ENCODE peak calls at places on chromosomes 11 and 22, in eight cellular contexts. I is left ventricle myocardium inferior; T is fibroblast of lung; S is keratinocyte; Q is heart right ventricle; Z is CD8-positive, alpha-beta T cell; J is ovary; F is thyroid gland. Y is an unnamed sample. For H3K27me3, the result is how much of the 10 kb centered on the place peaks cover.

GRCh38 chr22:42685941-42686666 is 34.6 kb downstream of the A4GALT start:
- DNase-seq in I (peak), T (peak), S (no peak), Q (peak), Z (no peak), J (peak), F (no peak), Y (no peak)

GRCh38 chr11:129655247-129655832 is 160.3 kb upstream of the TMEM45B start:
- DNase-seq in I (no peak), T (no peak), S (no peak), Q (no peak), Z (no peak), J (no peak), F (no peak), Y (no peak)

GRCh38 chr11:125572916-125573315 is 3.6 kb downstream of the EI24 start:
- DNase-seq in I (no peak), T (no peak), S (no peak), Q (no peak), Z (no peak), J (no peak), F (no peak), Y (no peak)

GRCh38 chr11:134250675-134251074 is 2.5 kb downstream of the THYN1 start:
- DNase-seq in I (no peak), T (no peak), S (no peak), Q (no peak), Z (no peak), J (no peak), F (no peak), Y (no peak)

GRCh38 chr11:119361056-119361787 is 14.7 kb upstream of the MFRP start:
- DNase-seq in I (peak), T (peak), S (peak), Q (peak), Z (no peak), J (peak), F (peak), Y (peak)

GRCh38 chr11:97965849-97966646 is 1054.7 kb upstream of the CNTN5 start:
- DNase-seq in I (no peak), T (peak), S (peak), Q (no peak), Z (no peak), J (no peak), F (no peak), Y (peak)

GRCh38 chr11:66335531-66336233 is 552 bp downstream of the RIN1 start:
- DNase-seq in I (no peak), T (peak), S (no peak), Q (no peak), Z (no peak), J (peak), F (no peak), Y (no peak)

GRCh38 chr11:123601136-123601535 is 53.3 kb downstream of the SCN3B start:
- DNase-seq in I (no peak), T (peak), S (no peak), Q (no peak), Z (no peak), J (no peak), F (no peak), Y (peak)

GRCh38 chr11:56905936-56906335 is 82.8 kb upstream of the OR5AK2 start:
- DNase-seq in I (no peak), T (no peak), S (peak), Q (no peak), Z (no peak), J (no peak), F (no peak), Y (no peak)

GRCh38 chr11:133597236-133597635 is 64.9 kb upstream of the OPCML start:
- DNase-seq in I (no peak), T (no peak), S (no peak), Q (no peak), Z (no peak), J (no peak), F (no peak), Y (no peak)

GRCh38 chr11:119903389-119903788 is 174.4 kb upstream of the NECTIN1 start:
- DNase-seq in I (no peak), T (no peak), S (no peak), Q (no peak), Z (no peak), J (no peak), F (no peak), Y (no peak)

GRCh38 chr11:59012942-59013256 is 73.2 kb upstream of the GLYATL1B start:
- DNase-seq in I (no peak), T (no peak), S (no peak), Q (no peak), Z (no peak), J (no peak), F (no peak), Y (no peak)

GRCh38 chr11:67355794-67356550 is 2.6 kb upstream of the POLD4 start:
- DNase-seq in I (no peak), T (no peak), S (no peak), Q (no peak), Z (no peak), J (peak), F (no peak), Y (no peak)

GRCh38 chr11:129695543-129696308 is 119.9 kb upstream of the TMEM45B start:
- DNase-seq in I (peak), T (peak), S (no peak), Q (peak), Z (peak), J (no peak), F (peak), Y (no peak)

GRCh38 chr22:44136112-44136511 is 44.6 kb upstream of the PARVG start:
- DNase-seq in I (no peak), T (no peak), S (no peak), Q (no peak), Z (no peak), J (no peak), F (no peak), Y (no peak)

GRCh38 chr22:33666661-33667619 is 253.3 kb downstream of the LARGE1 start:
- DNase-seq in I (no peak), T (no peak), S (no peak), Q (peak), Z (no peak), J (no peak), F (no peak), Y (no peak)

GRCh38 chr11:77752518-77752917 is 68.0 kb downstream of the RSF1 start:
- DNase-seq in I (peak), T (peak), S (no peak), Q (peak), Z (no peak), J (peak), F (no peak), Y (no peak)

GRCh38 chr11:120294096-120294495 is 31.0 kb upstream of the TLCD5 start:
- DNase-seq in I (no peak), T (no peak), S (no peak), Q (no peak), Z (no peak), J (no peak), F (no peak), Y (no peak)

GRCh38 chr11:59144096-59144495 is 1.4 kb downstream of the FAM111A start:
- DNase-seq in I (no peak), T (no peak), S (no peak), Q (no peak), Z (no peak), J (no peak), F (no peak), Y (no peak)

GRCh38 chr11:73345481-73346147 is 30.6 kb upstream of the RELT start:
- DNase-seq in I (no peak), T (no peak), S (no peak), Q (no peak), Z (no peak), J (no peak), F (no peak), Y (no peak)

GRCh38 chr22:43880743-43881055 is 11.1 kb downstream of the PNPLA5 start:
- DNase-seq in I (no peak), T (no peak), S (no peak), Q (no peak), Z (no peak), J (no peak), F (no peak), Y (no peak)

GRCh38 chr11:85725510-85726258 is 39.7 kb upstream of the CCDC89 start:
- DNase-seq in I (no peak), T (peak), S (peak), Q (no peak), Z (no peak), J (no peak), F (no peak), Y (peak)

GRCh38 chr11:120608760-120609211 is 97.2 kb downstream of the GRIK4 start:
- DNase-seq in I (peak), T (peak), S (no peak), Q (no peak), Z (no peak), J (no peak), F (peak), Y (no peak)

GRCh38 chr11:116811194-116811593 is 11.9 kb downstream of the APOA4 start:
- DNase-seq in I (no peak), T (no peak), S (no peak), Q (no peak), Z (no peak), J (no peak), F (no peak), Y (no peak)

GRCh38 chr11:64090811-64091516 is 55.2 kb downstream of the FLRT1 start:
- DNase-seq in I (no peak), T (peak), S (no peak), Q (no peak), Z (no peak), J (no peak), F (no peak), Y (no peak)

GRCh38 chr11:59180168-59180567 is 8.2 kb downstream of the DTX4 start:
- DNase-seq in I (no peak), T (no peak), S (no peak), Q (no peak), Z (no peak), J (no peak), F (no peak), Y (no peak)

GRCh38 chr11:106786251-106786650 is 232.0 kb downstream of the GUCY1A2 start:
- DNase-seq in I (no peak), T (peak), S (no peak), Q (no peak), Z (no peak), J (no peak), F (no peak), Y (no peak)

GRCh38 chr22:50308597-50308935 is 1.1 kb upstream of the PLXNB2 start:
- DNase-seq in I (peak), T (peak), S (no peak), Q (peak), Z (no peak), J (peak), F (peak), Y (peak)

GRCh38 chr11:111918390-111919256 is at the start of gene C11orf52:
- DNase-seq in I (no peak), T (no peak), S (no peak), Q (peak), Z (no peak), J (peak), F (peak), Y (no peak)

GRCh38 chr11:57456960-57457642 is 3.2 kb upstream of the RTN4RL2 start:
- DNase-seq in I (peak), T (peak), S (no peak), Q (peak), Z (peak), J (peak), F (peak), Y (no peak)

GRCh38 chr11:120061761-120062560 is 76.0 kb downstream of the TRIM29 start:
- DNase-seq in I (no peak), T (no peak), S (no peak), Q (no peak), Z (no peak), J (no peak), F (no peak), Y (no peak)

GRCh38 chr22:39685336-39686177 is 115.0 kb downstream of the CACNA1I start:
- DNase-seq in I (no peak), T (no peak), S (no peak), Q (no peak), Z (no peak), J (no peak), F (no peak), Y (no peak)

GRCh38 chr11:63032451-63032850 is 16.8 kb upstream of the SLC22A8 start:
- DNase-seq in I (no peak), T (no peak), S (no peak), Q (no peak), Z (no peak), J (no peak), F (no peak), Y (no peak)

GRCh38 chr11:35180311-35181233 is 41.6 kb downstream of the CD44 start:
- DNase-seq in I (no peak), T (no peak), S (no peak), Q (no peak), Z (no peak), J (no peak), F (no peak), Y (no peak)

GRCh38 chr22:42489000-42489399 is 30.6 kb downstream of the RRP7A start:
- DNase-seq in I (no peak), T (no peak), S (no peak), Q (no peak), Z (no peak), J (no peak), F (no peak), Y (no peak)

DNA sequence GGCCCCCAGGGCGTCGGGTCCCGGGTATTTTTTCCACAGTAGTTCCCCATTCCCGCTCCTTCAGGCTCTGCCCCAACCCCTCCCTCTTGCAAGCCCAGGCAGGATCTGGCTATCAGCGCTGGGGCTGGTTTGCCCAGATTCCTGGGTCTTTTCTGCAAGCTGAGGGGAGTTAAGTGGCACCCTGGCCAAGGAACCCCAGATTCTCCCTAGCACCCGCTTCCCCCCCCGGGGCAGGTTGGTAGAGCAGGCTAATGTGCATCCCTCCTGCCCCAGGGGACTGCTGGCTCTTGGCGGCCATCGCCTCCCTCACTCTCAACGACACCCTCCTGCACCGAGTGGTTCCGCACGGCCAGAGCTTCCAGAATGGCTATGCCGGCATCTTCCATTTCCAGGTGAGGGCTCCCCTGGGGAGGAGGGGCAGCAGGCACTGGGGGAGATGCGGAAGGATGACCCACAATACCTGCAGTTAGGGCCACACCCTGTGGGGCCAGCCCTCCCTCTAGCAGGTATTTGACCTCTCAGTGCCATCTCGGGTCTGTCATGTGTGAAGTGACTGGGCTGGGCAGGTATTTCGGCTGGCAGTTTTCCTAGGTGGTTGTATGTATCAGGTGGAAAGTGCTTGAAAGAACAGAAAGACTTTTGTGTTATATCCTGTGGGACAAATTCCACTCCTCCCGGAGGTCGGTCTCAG is 1.6 kb downstream of the CAPN1 start:
- DNase-seq in I (no peak), T (no peak), S (peak), Q (no peak), Z (no peak), J (no peak), F (peak), Y (no peak)
- H3K4me3 ChIP-seq in I (peak), T (peak), S (peak), Q (peak), Z (no peak), J (no peak), F (no peak), Y (peak)

GRCh38 chr22:49094151-49094550 is 733.5 kb downstream of the BRD1 start:
- DNase-seq in I (no peak), T (no peak), S (no peak), Q (no peak), Z (no peak), J (no peak), F (no peak), Y (no peak)
- H3K27me3 ChIP-seq in I (half or more), T (under half), S (under half), Q (under half), Z (under half), J (under half), F (under half), Y (under half)

GRCh38 chr11:47980907-47981621 is 705 bp downstream of the PTPRJ start:
- DNase-seq in I (peak), T (peak), S (no peak), Q (peak), Z (no peak), J (peak), F (peak), Y (no peak)
- TF ChIP-seq CTCF in I (peak), T (peak), S (no peak), Q (peak), Z (no peak), J (no peak), F (no peak), Y (no peak)

GRCh38 chr11:69446108-69446507 is 35.4 kb upstream of the LINC01488 start:
- DNase-seq in I (no peak), T (no peak), S (no peak), Q (no peak), Z (no peak), J (no peak), F (no peak), Y (no peak)

GRCh38 chr11:69445131-69445470 is 36.4 kb upstream of the LINC01488 start:
- DNase-seq in I (no peak), T (no peak), S (no peak), Q (no peak), Z (no peak), J (no peak), F (no peak), Y (no peak)

GRCh38 chr11:69443138-69443967 is 38.1 kb upstream of the LINC01488 start:
- DNase-seq in I (peak), T (peak), S (no peak), Q (peak), Z (peak), J (peak), F (peak), Y (peak)

GRCh38 chr11:69443968-69444364 is 37.5 kb upstream of the LINC01488 start:
- DNase-seq in I (no peak), T (no peak), S (no peak), Q (peak), Z (no peak), J (no peak), F (no peak), Y (no peak)

DNA sequence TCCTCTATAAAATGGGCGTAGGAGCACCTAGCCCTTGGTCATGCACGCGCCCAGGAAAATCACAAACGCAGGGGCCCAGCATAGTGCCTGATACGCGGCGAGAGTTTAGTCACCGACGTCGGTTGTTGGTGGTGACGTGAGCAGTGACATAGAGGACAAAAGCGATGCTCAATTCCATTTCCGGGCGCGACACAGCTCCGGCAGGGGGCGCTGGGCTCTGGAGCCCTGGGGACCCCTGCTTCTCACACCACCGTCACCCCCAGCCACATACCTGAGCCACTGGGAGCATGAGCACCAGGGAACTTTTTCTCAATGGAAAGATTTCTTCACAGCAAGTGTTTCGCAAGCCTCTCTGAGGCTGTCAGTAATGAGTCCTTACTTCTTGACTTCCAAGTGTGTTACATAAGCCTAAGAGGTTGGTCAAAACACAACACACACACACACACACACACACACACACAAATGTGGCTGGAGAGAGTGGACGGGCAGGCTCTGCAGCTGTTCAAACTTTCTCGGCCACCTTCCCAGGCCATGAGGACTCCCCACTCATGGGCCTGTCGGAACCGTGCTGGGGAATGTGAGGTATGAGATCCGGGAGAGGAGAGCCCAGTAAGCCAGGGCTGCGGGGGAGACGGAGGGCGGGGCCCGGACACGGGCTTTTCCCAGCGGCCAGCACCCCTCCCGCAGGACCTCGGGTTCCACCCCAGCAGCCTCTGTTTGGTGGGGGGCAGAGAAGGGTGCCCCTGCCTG is 36.9 kb upstream of the LINC01488 start:
- DNase-seq in I (peak), T (peak), S (no peak), Q (peak), Z (no peak), J (no peak), F (peak), Y (peak)
- H3K4me3 ChIP-seq in I (peak), T (peak), S (no peak), Q (peak), Z (no peak), J (no peak), F (no peak), Y (no peak)

DNA sequence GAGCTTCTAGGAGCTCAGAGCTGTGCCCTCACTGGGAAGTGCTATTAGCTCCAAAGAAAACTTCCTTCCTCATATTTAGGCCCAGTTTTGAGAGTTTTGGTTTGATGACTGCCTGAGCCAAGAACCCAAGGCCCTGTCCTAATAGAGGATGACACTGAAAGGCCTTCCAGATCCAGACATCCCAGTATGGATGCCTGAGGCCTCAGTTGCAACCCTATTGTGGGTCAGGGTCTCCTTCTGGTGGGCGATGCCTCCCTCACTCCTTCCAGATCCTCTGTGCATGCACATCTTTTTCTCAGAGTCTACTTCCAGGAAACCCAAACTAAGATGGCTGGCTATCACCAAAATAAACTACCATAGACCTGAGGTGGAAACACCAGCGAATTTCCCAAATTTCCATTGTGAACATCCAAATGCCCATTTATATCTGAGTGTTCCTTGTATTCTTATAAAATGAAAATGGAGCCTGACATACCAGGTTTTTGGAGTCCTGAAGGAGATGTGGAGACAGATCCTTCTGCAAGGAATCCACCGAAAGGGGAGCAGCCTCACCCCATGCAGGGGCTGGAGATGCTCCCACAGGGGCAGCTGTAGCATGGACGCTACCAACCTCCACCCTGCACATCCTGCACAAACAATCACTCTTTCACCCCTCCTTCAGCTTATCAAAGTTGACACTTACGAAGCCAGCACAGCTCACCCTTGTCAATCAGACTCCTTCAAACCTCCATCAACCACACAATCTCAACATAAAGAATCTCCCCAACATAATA is 61.1 kb downstream of the GGTLC2 start:
- DNase-seq in I (no peak), T (no peak), S (no peak), Q (no peak), Z (peak), J (no peak), F (no peak), Y (no peak)
- H3K27me3 ChIP-seq in I (half or more), T (under half), S (under half), Q (under half), Z (under half), J (under half), F (under half), Y (under half)

Y was measured in BJ.